ENCODE peak calls at places on chromosomes 16 and 17, in six cellular contexts. V is IMR-90, J is uterus, S is testis, N is prostate gland, G is tibial nerve. D is an unnamed sample.

GRCh38 chr16:87829123-87829980 is 40.0 kb downstream of the SLC7A5 start:
- DNase-seq in J (no peak), V (no peak), N (no peak), S (no peak), G (no peak), D (no peak)

GRCh38 chr17:53499277-53499676 is 323.4 kb upstream of the KIF2B start:
- DNase-seq in S (no peak), J (no peak), N (no peak), G (no peak), V (no peak), D (no peak)

GRCh38 chr16:27495191-27495590 is 54.5 kb downstream of the GTF3C1 start:
- DNase-seq in G (peak; percentile 71), N (no peak), V (peak; percentile 85), S (peak; percentile 53), J (peak; percentile 54), D (no peak)

GRCh38 chr16:88614818-88615580 is 23.4 kb upstream of the IL17C start:
- DNase-seq in V (no peak), J (no peak), G (no peak), N (no peak), S (no peak), D (no peak)

GRCh38 chr17:82216301-82217119 is 3.9 kb upstream of the CCDC57 start:
- DNase-seq in S (peak; percentile 69), J (no peak), G (peak; percentile 57), N (peak; percentile 63), V (peak; percentile 81), D (peak; percentile 74)

GRCh38 chr16:66937725-66938337 is 2.5 kb downstream of the CES2 start:
- DNase-seq in J (no peak), G (no peak), S (no peak), N (no peak), V (no peak), D (no peak)

GRCh38 chr17:42276609-42277341 is 584 bp upstream of the STAT5B start:
- DNase-seq in N (no peak), J (peak; percentile 85), G (peak; percentile 71), S (peak; percentile 77), V (peak; percentile 88), D (peak; percentile 85)

GRCh38 chr17:33385133-33385532 is 92.0 kb upstream of the ASIC2 start:
- DNase-seq in V (no peak), N (no peak), S (no peak), J (no peak), G (no peak), D (no peak)

GRCh38 chr16:11624645-11625607 is 38.2 kb upstream of the LITAF start:
- DNase-seq in V (no peak), S (no peak), G (no peak), J (no peak), N (no peak), D (no peak)

GRCh38 chr17:69512946-69513345 is 98.4 kb downstream of the MAP2K6 start:
- DNase-seq in J (no peak), V (no peak), G (no peak), S (no peak), N (no peak), D (no peak)

GRCh38 chr17:32318071-32318470 is 23.9 kb downstream of the C17orf75 start:
- DNase-seq in V (no peak), N (no peak), G (no peak), J (no peak), S (no peak), D (no peak)

GRCh38 chr17:4043862-4044261 is 79.6 kb upstream of the ATP2A3 start:
- DNase-seq in J (no peak), S (no peak), G (no peak), N (no peak), V (no peak), D (no peak)

GRCh38 chr16:11374255-11374654 is 29.0 kb downstream of the RMI2 start:
- DNase-seq in J (no peak), V (no peak), N (no peak), G (no peak), S (no peak), D (no peak)

GRCh38 chr16:84947022-84947421 is 64.3 kb downstream of the ZDHHC7 start:
- DNase-seq in S (peak; percentile 75), V (no peak), G (peak; percentile 39), J (peak; percentile 79), N (peak; percentile 93), D (no peak)

DNA sequence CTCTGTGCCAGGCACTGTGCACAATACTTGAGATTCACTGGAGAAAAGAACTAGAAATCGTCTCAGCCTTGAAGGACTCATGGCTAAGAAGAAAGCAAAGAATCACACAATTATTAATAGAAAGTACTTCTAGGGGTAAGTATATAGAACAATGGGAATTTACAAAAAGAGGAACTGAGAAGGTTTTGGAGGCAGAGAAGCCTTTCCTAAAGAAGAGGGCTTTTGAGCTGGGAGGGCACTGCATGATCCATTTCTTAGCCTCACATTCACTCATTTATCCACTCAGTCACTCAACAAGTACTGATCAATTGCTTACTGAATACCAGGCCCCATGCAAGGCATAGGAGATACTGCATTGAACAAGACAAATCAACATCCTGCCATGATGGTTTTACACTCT is 113.5 kb downstream of the TMEM114 start:
- DNase-seq in V (no peak), S (no peak), G (no peak), N (no peak), J (no peak), D (no peak)
- H3K27ac ChIP-seq in V (no peak overlapping the region), S (no peak overlapping the region), G (no peak overlapping the region), N (no peak overlapping the region), J (no peak overlapping the region), D (no peak overlapping the region)

DNA sequence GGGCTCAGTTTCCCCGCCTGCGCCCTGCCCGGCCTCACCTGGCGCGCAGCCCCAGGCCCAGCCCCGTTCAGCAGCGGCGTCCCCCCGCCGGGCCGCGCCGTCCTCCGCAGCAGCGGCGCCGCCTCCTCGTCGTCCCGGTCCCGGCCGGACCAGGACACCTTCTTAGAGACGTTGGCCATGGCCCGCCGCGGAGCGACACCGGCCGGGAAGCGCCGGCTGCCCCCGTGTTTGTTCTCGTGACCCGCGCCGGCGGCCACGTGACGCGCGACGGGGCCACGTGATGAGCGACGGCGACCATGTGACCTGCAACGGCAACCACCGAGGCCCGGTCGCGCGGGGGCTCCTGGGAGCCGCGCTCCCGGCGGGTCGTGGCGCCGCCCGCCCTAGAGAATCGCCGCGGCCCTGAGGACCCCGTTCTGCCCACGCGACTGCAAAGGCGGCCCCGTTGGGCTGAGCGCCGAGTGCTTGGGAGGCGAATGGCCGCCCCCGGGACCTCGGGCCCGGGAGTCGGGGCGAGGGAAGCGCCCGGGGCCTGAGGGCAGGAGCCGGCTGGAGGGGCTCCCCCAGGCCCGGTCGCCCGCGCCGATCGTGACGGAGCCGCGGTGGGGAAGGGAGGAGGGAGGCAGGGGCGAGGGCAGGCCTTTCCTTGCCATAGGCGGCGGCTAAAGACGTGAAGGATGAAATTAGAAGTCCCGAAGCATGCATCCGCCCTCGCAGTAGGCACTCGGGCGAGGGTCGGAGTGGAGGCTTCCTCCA is at the start of gene CLCN7:
- DNase-seq in J (peak; percentile 89), G (peak; percentile 92), V (peak; percentile 82), N (peak; percentile 90), S (peak; percentile 92), D (peak; percentile 93)
- TF ChIP-seq POLR2A in J (peak; percentile 91), G (peak; percentile 87), V (peak; percentile 85), N (peak; percentile 78), S (peak; percentile 63), D (no peak)

GRCh38 chr16:30183961-30184429 is 593 bp downstream of the CORO1A start:
- DNase-seq in G (no peak), J (no peak), V (no peak), S (no peak), N (no peak), D (peak; percentile 37)
- H3K4me3 ChIP-seq in G (peak overlapping the region; percentile 25), J (peak overlapping the region; percentile 55), V (no peak overlapping the region), S (peak overlapping the region; percentile 46), N (peak overlapping the region; percentile 49), D (peak overlapping the region; percentile 67)

DNA sequence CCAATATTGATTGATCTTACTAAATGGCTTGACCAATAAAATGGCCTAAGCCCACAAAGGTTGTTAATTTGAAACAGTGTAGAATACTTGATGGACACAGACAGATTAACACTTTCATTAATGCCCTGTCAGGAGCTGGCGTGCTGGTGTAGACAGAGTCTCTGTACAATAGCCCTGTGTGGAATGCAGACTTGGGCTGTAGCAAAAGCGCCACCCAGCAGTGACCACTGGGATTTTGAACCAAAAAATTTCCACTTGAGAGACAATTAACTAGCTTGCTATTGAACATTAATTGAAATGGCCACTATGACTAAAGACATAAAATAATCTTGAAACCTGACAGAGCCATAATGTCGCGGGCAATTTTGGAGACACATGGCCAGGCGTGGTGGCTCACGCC is 19.7 kb upstream of the GUCY2D start:
- DNase-seq in V (peak; percentile 14), S (no peak), G (no peak), N (no peak), J (no peak), D (no peak)
- H3K27ac ChIP-seq in V (no peak overlapping the region), S (no peak overlapping the region), G (no peak overlapping the region), N (no peak overlapping the region), J (no peak overlapping the region), D (no peak overlapping the region)

GRCh38 chr17:74427048-74427762 is 4.7 kb upstream of the GPRC5C start:
- DNase-seq in N (peak; percentile 82), J (no peak), S (no peak), G (no peak), V (no peak), D (peak; percentile 67)
- TF ChIP-seq POLR2A in N (peak; percentile 34), J (peak; percentile 18), S (no peak), G (no peak), V (no peak), D (no peak)

GRCh38 chr16:89973235-89973634 is 24.7 kb downstream of the DEF8 start:
- DNase-seq in G (no peak), V (no peak), J (no peak), S (no peak), N (no peak), D (no peak)
- H3K4me3 ChIP-seq in G (peak overlapping the region; percentile 75), V (peak overlapping the region; percentile 69), J (peak overlapping the region; percentile 74), S (peak overlapping the region; percentile 97), N (peak overlapping the region; percentile 98), D (peak overlapping the region; percentile 73)

GRCh38 chr17:35621768-35622167 is 34.6 kb downstream of the AP2B1 start:
- DNase-seq in J (no peak), S (no peak), V (no peak), N (no peak), G (no peak), D (no peak)
- H3K27ac ChIP-seq in J (no peak overlapping the region), S (no peak overlapping the region), V (no peak overlapping the region), N (no peak overlapping the region), G (no peak overlapping the region), D (no peak overlapping the region)

GRCh38 chr17:74767111-74767516 is 9.0 kb downstream of the NAT9 start:
- DNase-seq in S (no peak), G (no peak), V (no peak), N (no peak), J (no peak), D (no peak)

GRCh38 chr17:74769266-74769855 is 6.8 kb downstream of the NAT9 start:
- DNase-seq in G (no peak), V (no peak), S (no peak), J (no peak), N (no peak), D (no peak)

GRCh38 chr17:74769856-74770497 is 6.2 kb downstream of the NAT9 start:
- DNase-seq in V (no peak), G (no peak), J (no peak), S (no peak), N (no peak), D (no peak)

GRCh38 chr17:74768763-74769114 is 7.4 kb downstream of the NAT9 start:
- DNase-seq in G (no peak), J (no peak), S (no peak), V (no peak), N (no peak), D (no peak)

GRCh38 chr17:74768069-74768762 is 7.9 kb downstream of the NAT9 start:
- DNase-seq in N (no peak), G (no peak), S (peak; percentile 71), V (peak; percentile 73), J (no peak), D (peak; percentile 93)
- TF ChIP-seq POLR2A in N (no peak), G (no peak), S (no peak), V (no peak), J (no peak), D (no peak)